ENCODE peak calls at places on chromosomes 13 and 19, in four cellular contexts. K is left lung, H is neural progenitor cell, R is heart right ventricle. D is an unnamed sample.

GRCh38 chr19:3336680-3337523 is 29.5 kb upstream of the NFIC start:
- DNase-seq in R (peak), H (no peak), K (peak), D (peak)

GRCh38 chr13:49116873-49117272 is 103.3 kb upstream of the MLNR start:
- DNase-seq in K (no peak), H (no peak), R (no peak), D (no peak)

GRCh38 chr19:2309734-2310362 is 1.9 kb upstream of the LINGO3 start:
- DNase-seq in K (no peak), H (no peak), R (no peak), D (no peak)

GRCh38 chr13:33083054-33083453 is 66.8 kb downstream of the KL start:
- DNase-seq in R (no peak), K (no peak), H (no peak), D (no peak)

GRCh38 chr13:99471231-99472202 is 29.8 kb upstream of the TM9SF2 start:
- DNase-seq in R (no peak), K (no peak), H (no peak), D (no peak)

GRCh38 chr19:27746691-27747380 is 1466.1 kb downstream of the UQCRFS1 start:
- DNase-seq in H (peak), R (peak), K (no peak), D (no peak)

GRCh38 chr19:51794865-51795490 is at the start of gene FPR3:
- DNase-seq in K (no peak), H (no peak), R (no peak), D (no peak)

GRCh38 chr13:39524795-39525194 is 78.2 kb downstream of the LHFPL6 start:
- DNase-seq in H (no peak), K (no peak), R (no peak), D (no peak)

GRCh38 chr13:113491418-113491883 is 940 bp upstream of the DCUN1D2 start:
- DNase-seq in R (peak), H (peak), K (no peak), D (no peak)

GRCh38 chr13:42086582-42086981 is 38.1 kb downstream of the DGKH start:
- DNase-seq in R (no peak), K (no peak), H (no peak), D (no peak)

GRCh38 chr19:52941941-52942370 is 18.7 kb upstream of the ZNF888 start:
- DNase-seq in H (peak), R (peak), K (peak), D (no peak)

GRCh38 chr19:45791744-45792481 is 732 bp downstream of the DMWD start:
- DNase-seq in H (no peak), K (no peak), R (no peak), D (no peak)

GRCh38 chr13:72390909-72391308 is 336.5 kb downstream of the MZT1 start:
- DNase-seq in R (no peak), H (no peak), K (no peak), D (no peak)

GRCh38 chr19:54254195-54254906 is 2.7 kb downstream of the LILRB5 start:
- DNase-seq in K (no peak), H (no peak), R (no peak), D (no peak)

GRCh38 chr13:66558511-66558910 is 671.6 kb downstream of the PCDH9 start:
- DNase-seq in R (no peak), H (peak), K (no peak), D (no peak)

GRCh38 chr13:91722267-91722884 is 324.0 kb downstream of the GPC5 start:
- DNase-seq in R (no peak), K (no peak), H (peak), D (no peak)

GRCh38 chr19:14002571-14003278 is 3.4 kb downstream of the RFX1 start:
- DNase-seq in R (no peak), H (no peak), K (no peak), D (peak)

GRCh38 chr19:14005381-14006084 is 587 bp downstream of the RFX1 start:
- DNase-seq in H (peak), R (peak), K (peak), D (peak)

GRCh38 chr19:14006085-14006765 is at the start of gene RFX1:
- DNase-seq in H (peak), R (peak), K (peak), D (peak)

GRCh38 chr19:14003279-14004051 is 2.7 kb downstream of the RFX1 start:
- DNase-seq in R (no peak), K (no peak), H (no peak), D (no peak)

DNA sequence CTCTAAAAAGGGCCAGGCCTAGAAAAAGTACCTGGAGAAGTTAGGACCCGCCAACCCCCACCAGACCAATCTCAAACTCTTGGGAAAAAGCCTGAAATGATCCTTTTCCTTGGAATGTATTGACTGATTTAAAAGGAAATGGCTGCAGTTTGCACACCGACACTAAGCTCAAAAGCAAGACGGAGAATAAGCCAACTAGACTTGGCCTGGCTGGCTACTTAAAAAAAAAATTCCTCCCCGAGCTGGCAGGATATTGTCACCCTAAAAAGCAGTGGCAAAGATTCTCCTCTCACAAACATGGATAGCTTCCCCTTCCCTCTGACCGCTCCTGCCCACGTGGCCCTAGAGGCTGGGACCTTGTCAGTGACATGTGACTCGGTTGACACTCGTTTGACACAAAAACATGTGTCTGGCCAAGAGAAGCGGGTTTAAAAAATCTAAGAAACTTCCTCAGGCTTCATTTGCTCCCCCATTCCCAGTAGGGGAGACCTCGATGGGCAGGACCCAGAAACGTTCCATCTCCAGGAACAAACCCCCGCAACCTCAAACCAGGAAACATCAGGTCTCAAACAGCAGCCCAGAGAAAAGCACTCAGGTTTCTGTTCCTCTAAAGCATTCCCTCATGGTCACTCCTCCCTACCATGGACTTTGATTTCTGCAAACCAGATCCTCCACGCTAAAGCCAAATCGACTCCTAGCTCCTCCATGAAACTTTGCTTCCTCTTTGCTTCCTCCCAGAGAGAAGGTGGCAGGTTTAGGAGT is 1.3 kb downstream of the RFX1 start:
- DNase-seq in K (peak), H (no peak), R (peak), D (peak)
- H3K4me3 ChIP-seq in K (peak), H (peak), R (no peak), D (peak)

DNA sequence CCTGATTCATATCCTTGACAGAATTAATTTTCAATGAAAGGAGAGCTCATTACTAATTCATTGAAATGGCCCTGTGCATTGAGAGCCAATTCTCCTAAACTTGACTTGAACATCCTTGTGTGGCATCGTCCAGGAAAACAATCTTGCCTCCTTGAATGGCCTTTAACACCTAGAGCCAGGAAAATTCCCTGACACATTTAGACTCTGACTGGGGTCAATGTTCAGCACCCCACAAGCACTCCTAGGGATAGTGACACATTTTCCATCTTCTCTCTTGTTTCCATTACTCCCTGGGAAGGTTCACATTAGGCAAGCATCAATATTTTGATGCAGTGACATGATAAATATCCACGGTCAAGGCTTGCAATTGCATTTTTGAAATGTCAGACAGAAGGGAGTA is 218.9 kb downstream of the LACC1 start:
- DNase-seq in H (no peak), K (no peak), R (no peak), D (no peak)
- H3K4me3 ChIP-seq in H (no peak), K (no peak), R (no peak), D (no peak)

GRCh38 chr13:101457176-101457575 is 4.7 kb downstream of the ITGBL1 start:
- DNase-seq in R (no peak), K (no peak), H (no peak), D (no peak)
- H3K4me3 ChIP-seq in R (no peak), K (no peak), H (no peak), D (no peak)

GRCh38 chr19:32532233-32532632 is 48.8 kb upstream of the PDCD5 start:
- DNase-seq in K (no peak), R (no peak), H (no peak), D (no peak)
- H3K4me3 ChIP-seq in K (no peak), R (no peak), H (no peak), D (no peak)

GRCh38 chr19:15199652-15200574 is 882 bp downstream of the NOTCH3 start:
- DNase-seq in R (no peak), K (no peak), H (peak), D (no peak)

GRCh38 chr19:15198006-15198356 is 2.8 kb downstream of the NOTCH3 start:
- DNase-seq in K (no peak), H (no peak), R (no peak), D (no peak)

GRCh38 chr19:15199219-15199651 is 1.6 kb downstream of the NOTCH3 start:
- DNase-seq in R (no peak), K (no peak), H (no peak), D (no peak)

GRCh38 chr19:15200575-15201364 is at the start of gene NOTCH3:
- DNase-seq in H (peak), R (peak), K (no peak), D (no peak)

DNA sequence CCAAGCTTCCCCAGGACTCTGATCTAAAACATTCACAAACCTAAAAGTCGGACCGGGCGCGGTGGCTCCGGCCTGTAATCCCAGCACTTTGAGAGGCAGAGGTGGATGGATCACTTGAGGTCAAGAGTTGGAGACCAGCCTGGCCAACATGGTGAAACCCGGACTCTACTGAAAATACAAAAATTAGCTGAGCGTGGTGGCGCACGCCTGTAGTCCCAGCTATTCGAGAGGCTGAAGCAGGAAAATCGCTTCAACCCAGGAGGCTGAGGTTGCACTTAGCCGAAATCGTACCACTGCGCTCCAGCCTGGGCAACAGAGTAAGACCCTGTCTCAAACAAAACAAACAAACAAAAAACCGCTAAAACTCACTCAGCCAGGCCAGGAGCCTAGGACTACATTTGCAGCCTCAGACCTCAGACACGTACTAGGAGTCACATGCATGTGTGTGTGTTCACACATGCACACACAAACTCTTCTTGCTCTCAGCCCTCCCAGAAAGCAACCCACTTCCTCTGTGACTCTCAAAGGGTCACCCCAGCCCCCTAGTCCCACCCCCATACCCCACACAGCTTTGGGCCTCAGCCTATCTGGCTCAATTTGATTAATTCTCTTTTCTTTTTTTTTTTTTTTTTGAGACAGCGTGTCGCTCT is 704 bp upstream of the NOTCH3 start:
- DNase-seq in K (no peak), H (no peak), R (no peak), D (no peak)
- H3K4me3 ChIP-seq in K (peak), H (peak), R (no peak), D (peak)

GRCh38 chr13:27126877-27127276 is 44.7 kb downstream of the USP12 start:
- DNase-seq in K (no peak), H (no peak), R (no peak), D (no peak)

GRCh38 chr13:27122036-27122435 is 49.6 kb downstream of the USP12 start:
- DNase-seq in H (no peak), R (no peak), K (no peak), D (no peak)

GRCh38 chr13:27125357-27126282 is 46.0 kb downstream of the USP12 start:
- DNase-seq in K (no peak), R (no peak), H (no peak), D (no peak)

GRCh38 chr13:27120811-27121210 is 50.8 kb downstream of the USP12 start:
- DNase-seq in R (no peak), K (no peak), H (no peak), D (no peak)

GRCh38 chr13:27124571-27124970 is 47.0 kb downstream of the USP12 start:
- DNase-seq in H (no peak), R (no peak), K (no peak), D (no peak)
- H3K4me3 ChIP-seq in H (no peak), R (no peak), K (no peak), D (no peak)

DNA sequence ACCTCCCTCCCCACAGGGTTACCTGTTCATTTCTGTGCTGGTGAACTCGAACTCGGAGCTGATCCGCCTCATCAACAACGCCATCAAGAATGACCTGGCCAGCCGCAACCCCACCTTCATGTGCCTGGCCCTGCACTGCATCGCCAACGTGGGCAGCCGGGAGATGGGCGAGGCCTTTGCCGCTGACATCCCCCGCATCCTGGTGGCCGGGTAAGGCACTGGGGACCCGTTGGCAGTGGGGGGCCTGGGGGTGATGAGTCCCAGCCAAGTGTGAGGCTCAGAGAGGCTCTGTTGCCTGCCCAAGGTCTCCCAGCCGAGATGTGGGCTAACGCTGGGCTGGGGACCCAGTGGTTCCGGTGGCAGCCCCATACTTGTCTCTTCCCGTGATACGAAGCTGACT is 15.7 kb downstream of the AP2A1 start:
- DNase-seq in H (no peak), K (no peak), R (no peak), D (no peak)
- H3K4me3 ChIP-seq in H (no peak), K (no peak), R (no peak), D (no peak)

GRCh38 chr19:17794731-17795494 is at the start of gene B3GNT3:
- DNase-seq in H (peak), R (peak), K (peak), D (no peak)
- H3K4me3 ChIP-seq in H (peak), R (no peak), K (peak), D (no peak)